ENCODE peak calls at places on chromosomes 3 and 15, in nine cellular contexts. G is stimulated activated CD8-positive, alpha-beta memory T cell treated with anti-CD3 and anti-CD28 coated beads, Interleukin-12 subunit alpha, Interleukin-12 subunit beta, amount 100 ng/mL, for 4 hours; C is activated gamma-delta T cell treated with Interleukin-2 at 50 U/mL for 16 hours; J is stimulated activated CD4-positive, alpha-beta T cell treated with anti-CD3 and anti-CD28 coated beads, TNF-alpha, amount 100 ng/mL, for 4 hours; U is anterior cingulate cortex; T is right lobe of liver; P is left ventricle myocardium inferior; B is EL; X is stimulated activated naive CD4-positive, alpha-beta T cell. V is an unnamed sample.
A peak's percentile ranks its signal among the peaks of the same experiment; 100 is the strongest.

GRCh38 chr3:59783468-59783988 is 733.7 kb upstream of the CFAP20DC start:
- DNase-seq in G (peak; percentile 9), C (peak; percentile 28), J (no peak), U (no peak), T (no peak), P (no peak), B (no peak), X (no peak), V (no peak)

GRCh38 chr3:18837137-18837536 is 311.2 kb upstream of the KCNH8 start:
- DNase-seq in G (no peak), C (no peak), J (no peak), U (no peak), T (no peak), P (no peak), B (no peak), X (no peak), V (no peak)

GRCh38 chr15:45123397-45123796 is 6.3 kb downstream of the DUOXA1 start:
- DNase-seq in G (no peak), C (no peak), J (no peak), U (no peak), T (no peak), P (no peak), B (no peak), X (no peak), V (no peak)

GRCh38 chr15:39801641-39802309 is 19.1 kb upstream of the FSIP1 start:
- DNase-seq in G (no peak), C (no peak), J (no peak), U (no peak), T (peak; percentile 62), P (no peak), B (no peak), X (no peak), V (no peak)

GRCh38 chr15:49902791-49903481 is 216.1 kb downstream of the ATP8B4 start:
- DNase-seq in G (no peak), C (no peak), J (no peak), U (no peak), T (no peak), P (no peak), B (peak; percentile 28), X (no peak), V (no peak)

GRCh38 chr3:42725454-42725853 is 22.9 kb upstream of the HHATL start:
- DNase-seq in G (no peak), C (no peak), J (no peak), U (no peak), T (no peak), P (no peak), B (no peak), X (no peak), V (no peak)

GRCh38 chr15:66472176-66472999 is 25.2 kb downstream of the SNAPC5 start:
- DNase-seq in G (peak; percentile 6), C (peak; percentile 19), J (no peak), U (no peak), T (no peak), P (no peak), B (peak; percentile 54), X (peak; percentile 74), V (no peak)

GRCh38 chr15:70142322-70143191 is 44.8 kb upstream of the TLE3 start:
- DNase-seq in G (no peak), C (no peak), J (no peak), U (no peak), T (no peak), P (peak; percentile 70), B (peak; percentile 14), X (no peak), V (no peak)

GRCh38 chr3:126858887-126859286 is 124.0 kb upstream of the PLXNA1 start:
- DNase-seq in G (no peak), C (no peak), J (no peak), U (no peak), T (peak; percentile 23), P (no peak), B (peak; percentile 98), X (no peak), V (no peak)

GRCh38 chr15:51917493-51917892 is 54.1 kb downstream of the LEO1 start:
- DNase-seq in G (no peak), C (no peak), J (no peak), U (no peak), T (no peak), P (no peak), B (peak; percentile 28), X (no peak), V (no peak)

GRCh38 chr3:79032686-79033318 is 735.0 kb downstream of the ROBO1 start:
- DNase-seq in G (no peak), C (no peak), J (no peak), U (no peak), T (no peak), P (no peak), B (peak; percentile 68), X (no peak), V (no peak)

GRCh38 chr15:41934843-41935242 is 37.5 kb downstream of the EHD4 start:
- DNase-seq in G (peak; percentile 49), C (peak; percentile 75), J (peak; percentile 39), U (no peak), T (no peak), P (no peak), B (peak; percentile 69), X (peak; percentile 71), V (peak; percentile 82)

GRCh38 chr3:160765211-160765610 is 9.2 kb downstream of the PPM1L start:
- DNase-seq in G (no peak), C (no peak), J (no peak), U (no peak), T (no peak), P (no peak), B (no peak), X (no peak), V (no peak)

GRCh38 chr15:35519536-35520149 is 26.3 kb downstream of the DPH6 start:
- DNase-seq in G (no peak), C (no peak), J (no peak), U (no peak), T (no peak), P (no peak), B (peak; percentile 50), X (peak; percentile 25), V (no peak)

GRCh38 chr3:155619118-155619915 is 125.6 kb downstream of the PLCH1 start:
- DNase-seq in G (no peak), C (no peak), J (no peak), U (no peak), T (no peak), P (no peak), B (no peak), X (no peak), V (no peak)

GRCh38 chr15:71564217-71564616 is 246.1 kb upstream of the NR2E3 start:
- DNase-seq in G (no peak), C (no peak), J (no peak), U (no peak), T (no peak), P (no peak), B (no peak), X (no peak), V (no peak)

GRCh38 chr15:48623456-48623855 is 22.1 kb downstream of the FBN1 start:
- DNase-seq in G (no peak), C (no peak), J (no peak), U (no peak), T (no peak), P (no peak), B (no peak), X (no peak), V (no peak)

GRCh38 chr3:180409170-180409569 is 192.8 kb upstream of the TTC14 start:
- DNase-seq in G (no peak), C (no peak), J (no peak), U (no peak), T (no peak), P (no peak), B (peak; percentile 22), X (no peak), V (no peak)

GRCh38 chr3:149603126-149604074 is 54.4 kb downstream of the WWTR1 start:
- DNase-seq in G (no peak), C (no peak), J (no peak), U (no peak), T (no peak), P (no peak), B (peak; percentile 74), X (no peak), V (no peak)

GRCh38 chr15:66068801-66069200 is 184.7 kb downstream of the MEGF11 start:
- DNase-seq in G (no peak), C (no peak), J (no peak), U (no peak), T (no peak), P (no peak), B (no peak), X (no peak), V (no peak)

GRCh38 chr3:47342156-47342555 is 38.7 kb upstream of the PTPN23 start:
- DNase-seq in G (no peak), C (no peak), J (no peak), U (no peak), T (no peak), P (no peak), B (no peak), X (no peak), V (no peak)

GRCh38 chr3:81699921-81700320 is 61.5 kb downstream of the GBE1 start:
- DNase-seq in G (no peak), C (no peak), J (no peak), U (no peak), T (no peak), P (no peak), B (no peak), X (no peak), V (no peak)

GRCh38 chr3:72916249-72916648 is 28.4 kb downstream of the GXYLT2 start:
- DNase-seq in G (no peak), C (no peak), J (no peak), U (no peak), T (no peak), P (no peak), B (no peak), X (no peak), V (no peak)

GRCh38 chr15:90994059-90994416 is 297 bp downstream of the PRC1 start:
- DNase-seq in G (peak; percentile 0), C (peak; percentile 5), J (no peak), U (no peak), T (no peak), P (no peak), B (no peak), X (no peak), V (no peak)

GRCh38 chr3:44125882-44126281 is 115.8 kb upstream of the TOPAZ1 start:
- DNase-seq in G (no peak), C (no peak), J (no peak), U (no peak), T (no peak), P (no peak), B (peak; percentile 28), X (no peak), V (no peak)

GRCh38 chr3:187987919-187988318 is 166.0 kb upstream of the LPP start:
- DNase-seq in G (peak; percentile 55), C (peak; percentile 58), J (no peak), U (no peak), T (no peak), P (no peak), B (no peak), X (no peak), V (no peak)

GRCh38 chr3:54085936-54086335 is 36.4 kb upstream of the CACNA2D3 start:
- DNase-seq in G (no peak), C (no peak), J (no peak), U (no peak), T (no peak), P (no peak), B (no peak), X (no peak), V (no peak)

GRCh38 chr3:131591394-131591990 is 88.7 kb upstream of the MRPL3 start:
- DNase-seq in G (no peak), C (no peak), J (no peak), U (no peak), T (no peak), P (no peak), B (peak; percentile 56), X (no peak), V (no peak)

GRCh38 chr15:73078722-73079121 is 26.5 kb downstream of the NEO1 start:
- DNase-seq in G (no peak), C (no peak), J (no peak), U (no peak), T (no peak), P (no peak), B (peak; percentile 51), X (no peak), V (no peak)

GRCh38 chr3:156334841-156335545 is 214.6 kb downstream of the KCNAB1 start:
- DNase-seq in G (no peak), C (no peak), J (no peak), U (no peak), T (no peak), P (no peak), B (no peak), X (no peak), V (no peak)

GRCh38 chr3:105906834-105907233 is 38.0 kb upstream of the CBLB start:
- DNase-seq in G (no peak), C (no peak), J (no peak), U (no peak), T (no peak), P (no peak), B (peak; percentile 59), X (no peak), V (no peak)